ENCODE peak calls at places on chromosomes 5 and 9, in seven cellular contexts. One of them, this sample, is unnamed.

GRCh38 chr5:68771747-68772146 is 322.1 kb upstream of the SLC30A5 start:
- DNase-seq in tibial artery: no peak
- DNase-seq in PC-3: no peak
- DNase-seq in transverse colon: no peak
- DNase-seq in GM10248: no peak
- DNase-seq in cardiac fibroblast: no peak
- DNase-seq in OCI-LY7: no peak
- DNase-seq in this sample: no peak

GRCh38 chr9:98092633-98092971 is 26.4 kb downstream of the TRIM14 start:
- DNase-seq in tibial artery: no peak
- DNase-seq in PC-3: no peak
- DNase-seq in transverse colon: peak; percentile 1
- DNase-seq in GM10248: no peak
- DNase-seq in cardiac fibroblast: no peak
- DNase-seq in OCI-LY7: no peak
- DNase-seq in this sample: no peak

GRCh38 chr5:54541823-54542783 is 24.5 kb downstream of the SNX18 start:
- DNase-seq in tibial artery: no peak
- DNase-seq in PC-3: no peak
- DNase-seq in transverse colon: no peak
- DNase-seq in GM10248: no peak
- DNase-seq in cardiac fibroblast: no peak
- DNase-seq in OCI-LY7: no peak
- DNase-seq in this sample: no peak

GRCh38 chr9:3553076-3553765 is 27.4 kb upstream of the RFX3 start:
- DNase-seq in tibial artery: no peak
- DNase-seq in PC-3: no peak
- DNase-seq in transverse colon: no peak
- DNase-seq in GM10248: no peak
- DNase-seq in cardiac fibroblast: no peak
- DNase-seq in OCI-LY7: no peak
- DNase-seq in this sample: no peak

GRCh38 chr5:124773291-124774001 is 27.0 kb upstream of the ZNF608 start:
- DNase-seq in tibial artery: no peak
- DNase-seq in PC-3: no peak
- DNase-seq in transverse colon: no peak
- DNase-seq in GM10248: no peak
- DNase-seq in cardiac fibroblast: no peak
- DNase-seq in OCI-LY7: no peak
- DNase-seq in this sample: no peak

GRCh38 chr5:126395627-126396026 is 27.6 kb upstream of the GRAMD2B start:
- DNase-seq in tibial artery: no peak
- DNase-seq in PC-3: no peak
- DNase-seq in transverse colon: no peak
- DNase-seq in GM10248: no peak
- DNase-seq in cardiac fibroblast: no peak
- DNase-seq in OCI-LY7: no peak
- DNase-seq in this sample: no peak

GRCh38 chr5:140801494-140801841 is 611 bp downstream of the PCDHA3 start:
- DNase-seq in tibial artery: no peak
- DNase-seq in PC-3: no peak
- DNase-seq in transverse colon: no peak
- DNase-seq in GM10248: no peak
- DNase-seq in cardiac fibroblast: peak; percentile 9
- DNase-seq in OCI-LY7: no peak
- DNase-seq in this sample: no peak

GRCh38 chr9:88739373-88739772 is 204.4 kb downstream of the NXNL2 start:
- DNase-seq in tibial artery: no peak
- DNase-seq in PC-3: no peak
- DNase-seq in transverse colon: no peak
- DNase-seq in GM10248: no peak
- DNase-seq in cardiac fibroblast: no peak
- DNase-seq in OCI-LY7: no peak
- DNase-seq in this sample: no peak

GRCh38 chr9:96668868-96669534 is 13.9 kb upstream of the PRXL2C start:
- DNase-seq in tibial artery: no peak
- DNase-seq in PC-3: no peak
- DNase-seq in transverse colon: no peak
- DNase-seq in GM10248: no peak
- DNase-seq in cardiac fibroblast: no peak
- DNase-seq in OCI-LY7: no peak
- DNase-seq in this sample: no peak

GRCh38 chr9:76004526-76004925 is 114.1 kb downstream of the PCSK5 start:
- DNase-seq in tibial artery: no peak
- DNase-seq in PC-3: no peak
- DNase-seq in transverse colon: no peak
- DNase-seq in GM10248: peak; percentile 29
- DNase-seq in cardiac fibroblast: no peak
- DNase-seq in OCI-LY7: no peak
- DNase-seq in this sample: no peak

GRCh38 chr5:83034036-83034435 is 43.2 kb downstream of the TMEM167A start:
- DNase-seq in tibial artery: no peak
- DNase-seq in PC-3: no peak
- DNase-seq in transverse colon: no peak
- DNase-seq in GM10248: no peak
- DNase-seq in cardiac fibroblast: no peak
- DNase-seq in OCI-LY7: no peak
- DNase-seq in this sample: no peak

GRCh38 chr9:121107881-121108280 is 33.1 kb downstream of the CNTRL start:
- DNase-seq in tibial artery: no peak
- DNase-seq in PC-3: no peak
- DNase-seq in transverse colon: no peak
- DNase-seq in GM10248: no peak
- DNase-seq in cardiac fibroblast: no peak
- DNase-seq in OCI-LY7: no peak
- DNase-seq in this sample: no peak

GRCh38 chr9:121154782-121155181 is 46.9 kb downstream of the RAB14 start:
- DNase-seq in tibial artery: no peak
- DNase-seq in PC-3: peak; percentile 70
- DNase-seq in transverse colon: no peak
- DNase-seq in GM10248: peak; percentile 14
- DNase-seq in cardiac fibroblast: no peak
- DNase-seq in OCI-LY7: no peak
- DNase-seq in this sample: no peak

GRCh38 chr9:110744753-110745522 is 76.3 kb downstream of the MUSK start:
- DNase-seq in tibial artery: peak; percentile 73
- DNase-seq in PC-3: peak; percentile 91
- DNase-seq in transverse colon: no peak
- DNase-seq in GM10248: no peak
- DNase-seq in cardiac fibroblast: peak; percentile 99
- DNase-seq in OCI-LY7: no peak
- DNase-seq in this sample: no peak

GRCh38 chr9:30505311-30505710 is 1879.1 kb upstream of the ACO1 start:
- DNase-seq in tibial artery: no peak
- DNase-seq in PC-3: no peak
- DNase-seq in transverse colon: no peak
- DNase-seq in GM10248: no peak
- DNase-seq in cardiac fibroblast: no peak
- DNase-seq in OCI-LY7: no peak
- DNase-seq in this sample: no peak

GRCh38 chr9:72185561-72185960 is 36.3 kb downstream of the GDA start:
- DNase-seq in tibial artery: no peak
- DNase-seq in PC-3: peak; percentile 13
- DNase-seq in transverse colon: no peak
- DNase-seq in GM10248: no peak
- DNase-seq in cardiac fibroblast: peak; percentile 3
- DNase-seq in OCI-LY7: no peak
- DNase-seq in this sample: no peak

GRCh38 chr9:5042661-5043178 is 57.6 kb downstream of the JAK2 start:
- DNase-seq in tibial artery: no peak
- DNase-seq in PC-3: no peak
- DNase-seq in transverse colon: no peak
- DNase-seq in GM10248: no peak
- DNase-seq in cardiac fibroblast: no peak
- DNase-seq in OCI-LY7: no peak
- DNase-seq in this sample: no peak

GRCh38 chr5:54206580-54207229 is 103.7 kb downstream of the ARL15 start:
- DNase-seq in tibial artery: no peak
- DNase-seq in PC-3: no peak
- DNase-seq in transverse colon: no peak
- DNase-seq in GM10248: no peak
- DNase-seq in cardiac fibroblast: no peak
- DNase-seq in OCI-LY7: no peak
- DNase-seq in this sample: no peak

GRCh38 chr9:12680757-12681156 is 12.4 kb upstream of the TYRP1 start:
- DNase-seq in tibial artery: no peak
- DNase-seq in PC-3: no peak
- DNase-seq in transverse colon: no peak
- DNase-seq in GM10248: no peak
- DNase-seq in cardiac fibroblast: no peak
- DNase-seq in OCI-LY7: no peak
- DNase-seq in this sample: no peak

GRCh38 chr9:69324549-69325401 is at the start of gene ENTREP1:
- DNase-seq in tibial artery: peak; percentile 32
- DNase-seq in PC-3: peak; percentile 52
- DNase-seq in transverse colon: peak; percentile 75
- DNase-seq in GM10248: no peak
- DNase-seq in cardiac fibroblast: peak; percentile 34
- DNase-seq in OCI-LY7: no peak
- DNase-seq in this sample: no peak

GRCh38 chr9:100125913-100126312 is 26.9 kb downstream of the INVS start:
- DNase-seq in tibial artery: no peak
- DNase-seq in PC-3: no peak
- DNase-seq in transverse colon: no peak
- DNase-seq in GM10248: no peak
- DNase-seq in cardiac fibroblast: no peak
- DNase-seq in OCI-LY7: no peak
- DNase-seq in this sample: no peak
- TF ChIP-seq CTCF in tibial artery: no peak
- TF ChIP-seq CTCF in PC-3: no peak
- TF ChIP-seq CTCF in transverse colon: no peak
- TF ChIP-seq CTCF in GM10248: no peak
- TF ChIP-seq CTCF in cardiac fibroblast: no peak
- TF ChIP-seq CTCF in OCI-LY7: no peak
- TF ChIP-seq CTCF in this sample: no peak

GRCh38 chr5:57986746-57987145 is 473.1 kb downstream of the PLK2 start:
- DNase-seq in tibial artery: peak; percentile 19
- DNase-seq in PC-3: peak; percentile 39
- DNase-seq in transverse colon: no peak
- DNase-seq in GM10248: no peak
- DNase-seq in cardiac fibroblast: peak; percentile 37
- DNase-seq in OCI-LY7: no peak
- DNase-seq in this sample: no peak
- TF ChIP-seq CTCF in tibial artery: no peak
- TF ChIP-seq CTCF in PC-3: no peak
- TF ChIP-seq CTCF in transverse colon: no peak
- TF ChIP-seq CTCF in GM10248: no peak
- TF ChIP-seq CTCF in cardiac fibroblast: no peak
- TF ChIP-seq CTCF in OCI-LY7: no peak
- TF ChIP-seq CTCF in this sample: no peak

GRCh38 chr9:91954841-91955471 is 4.9 kb upstream of the ROR2 start:
- DNase-seq in tibial artery: no peak
- DNase-seq in PC-3: peak; percentile 53
- DNase-seq in transverse colon: peak; percentile 69
- DNase-seq in GM10248: peak; percentile 45
- DNase-seq in cardiac fibroblast: peak; percentile 70
- DNase-seq in OCI-LY7: peak; percentile 40
- DNase-seq in this sample: peak; percentile 46
- TF ChIP-seq CTCF in tibial artery: peak; percentile 7
- TF ChIP-seq CTCF in PC-3: peak; percentile 76
- TF ChIP-seq CTCF in transverse colon: peak; percentile 61
- TF ChIP-seq CTCF in GM10248: peak; percentile 53
- TF ChIP-seq CTCF in cardiac fibroblast: peak; percentile 71
- TF ChIP-seq CTCF in OCI-LY7: peak; percentile 82
- TF ChIP-seq CTCF in this sample: no peak

DNA sequence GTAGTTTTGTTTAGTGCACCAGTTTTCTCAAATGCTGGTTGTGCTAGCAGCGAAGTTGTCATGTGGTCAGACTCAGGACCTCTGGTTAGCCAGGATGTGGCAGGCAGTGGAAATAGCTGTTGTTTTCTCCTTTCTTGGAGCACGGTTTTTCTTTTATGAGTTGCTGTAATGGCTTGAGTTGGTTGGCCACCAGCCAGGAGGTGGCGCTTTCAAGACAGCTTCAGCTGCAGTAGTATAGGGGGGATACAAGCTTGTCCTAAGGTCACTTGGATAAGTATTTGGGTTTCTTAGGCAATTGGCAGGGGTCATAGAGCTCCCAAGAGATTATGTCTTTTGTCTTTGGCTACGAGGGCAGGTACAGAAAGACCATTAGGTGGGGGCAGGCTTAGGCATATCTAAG is 274.2 kb upstream of the TARS1 start:
- DNase-seq in tibial artery: no peak
- DNase-seq in PC-3: no peak
- DNase-seq in transverse colon: no peak
- DNase-seq in GM10248: no peak
- DNase-seq in cardiac fibroblast: no peak
- DNase-seq in OCI-LY7: peak; percentile 29
- DNase-seq in this sample: no peak
- TF ChIP-seq CTCF in tibial artery: no peak
- TF ChIP-seq CTCF in PC-3: no peak
- TF ChIP-seq CTCF in transverse colon: no peak
- TF ChIP-seq CTCF in GM10248: peak; percentile 12
- TF ChIP-seq CTCF in cardiac fibroblast: no peak
- TF ChIP-seq CTCF in OCI-LY7: peak; percentile 64
- TF ChIP-seq CTCF in this sample: no peak

GRCh38 chr9:136628287-136628686 is 34.4 kb upstream of the EGFL7 start:
- DNase-seq in tibial artery: no peak
- DNase-seq in PC-3: no peak
- DNase-seq in transverse colon: no peak
- DNase-seq in GM10248: no peak
- DNase-seq in cardiac fibroblast: no peak
- DNase-seq in OCI-LY7: no peak
- DNase-seq in this sample: no peak

GRCh38 chr9:136631038-136632000 is 31.4 kb upstream of the EGFL7 start:
- DNase-seq in tibial artery: peak; percentile 76
- DNase-seq in PC-3: peak; percentile 72
- DNase-seq in transverse colon: peak; percentile 83
- DNase-seq in GM10248: peak; percentile 79
- DNase-seq in cardiac fibroblast: peak; percentile 86
- DNase-seq in OCI-LY7: peak; percentile 77
- DNase-seq in this sample: peak; percentile 72

GRCh38 chr9:136629001-136629878 is 33.5 kb upstream of the EGFL7 start:
- DNase-seq in tibial artery: no peak
- DNase-seq in PC-3: no peak
- DNase-seq in transverse colon: peak; percentile 46
- DNase-seq in GM10248: no peak
- DNase-seq in cardiac fibroblast: no peak
- DNase-seq in OCI-LY7: no peak
- DNase-seq in this sample: no peak

GRCh38 chr9:136630662-136630992 is 32.1 kb upstream of the EGFL7 start:
- DNase-seq in tibial artery: no peak
- DNase-seq in PC-3: no peak
- DNase-seq in transverse colon: no peak
- DNase-seq in GM10248: no peak
- DNase-seq in cardiac fibroblast: no peak
- DNase-seq in OCI-LY7: no peak
- DNase-seq in this sample: no peak

GRCh38 chr9:136629879-136630661 is 32.6 kb upstream of the EGFL7 start:
- DNase-seq in tibial artery: no peak
- DNase-seq in PC-3: peak; percentile 39
- DNase-seq in transverse colon: peak; percentile 75
- DNase-seq in GM10248: peak; percentile 81
- DNase-seq in cardiac fibroblast: peak; percentile 50
- DNase-seq in OCI-LY7: peak; percentile 48
- DNase-seq in this sample: no peak
- TF ChIP-seq CTCF in tibial artery: peak; percentile 38
- TF ChIP-seq CTCF in PC-3: peak; percentile 56
- TF ChIP-seq CTCF in transverse colon: peak; percentile 60
- TF ChIP-seq CTCF in GM10248: peak; percentile 89
- TF ChIP-seq CTCF in cardiac fibroblast: peak; percentile 66
- TF ChIP-seq CTCF in OCI-LY7: peak; percentile 75
- TF ChIP-seq CTCF in this sample: no peak

This sample was measured in omental fat pad.